ENCODE peak calls at places on chromosomes 3 and 15, in eight cellular contexts. Q, B, S, L, K, I, Y and U are unnamed samples.

GRCh38 chr3:87426916-87427315 is 150.5 kb upstream of the POU1F1 start:
- DNase-seq in L (no peak), Q (no peak), Y (no peak), B (no peak), K (no peak), I (no peak), S (no peak), U (no peak)

GRCh38 chr3:24704496-24704895 is 209.8 kb upstream of the THRB start:
- DNase-seq in K (no peak), S (peak), B (no peak), Q (no peak), L (no peak), I (no peak), Y (no peak), U (no peak)

GRCh38 chr3:140595295-140595694 is 82.6 kb upstream of the TRIM42 start:
- DNase-seq in K (no peak), B (no peak), I (no peak), S (no peak), Y (no peak), L (no peak), Q (no peak), U (no peak)

GRCh38 chr15:41838400-41838897 is at the start of gene PLA2G4B:
- DNase-seq in K (no peak), Q (peak), I (no peak), S (no peak), B (no peak), Y (no peak), L (peak), U (no peak)

GRCh38 chr3:147775411-147775810 is 366.2 kb downstream of the ZIC1 start:
- DNase-seq in L (no peak), S (no peak), Y (no peak), Q (no peak), K (no peak), B (no peak), I (no peak), U (no peak)

GRCh38 chr15:68176601-68177000 is 28.5 kb downstream of the CALML4 start:
- DNase-seq in S (no peak), Y (no peak), B (no peak), I (no peak), Q (no peak), K (no peak), L (no peak), U (no peak)

GRCh38 chr3:168616901-168617300 is 521.2 kb upstream of the GOLIM4 start:
- DNase-seq in Q (no peak), Y (no peak), I (no peak), L (no peak), K (no peak), B (no peak), S (no peak), U (no peak)

GRCh38 chr3:33317963-33318708 is 40.9 kb downstream of the FBXL2 start:
- DNase-seq in Q (no peak), K (no peak), S (no peak), I (no peak), L (no peak), B (no peak), Y (no peak), U (no peak)

GRCh38 chr15:69782809-69783208 is 314.9 kb downstream of the TLE3 start:
- DNase-seq in B (no peak), L (no peak), S (no peak), I (no peak), Y (no peak), K (no peak), Q (peak), U (peak)

GRCh38 chr3:76824658-76825310 is 215.1 kb upstream of the ROBO2 start:
- DNase-seq in B (no peak), Q (no peak), S (peak), L (no peak), K (no peak), Y (no peak), I (no peak), U (no peak)

GRCh38 chr15:70853270-70853854 is 595 bp downstream of the LARP6 start:
- DNase-seq in L (no peak), Y (no peak), S (no peak), B (peak), K (no peak), Q (no peak), I (peak), U (no peak)

GRCh38 chr3:69930564-69930963 is 69.0 kb upstream of the SAMMSON start:
- DNase-seq in Q (no peak), I (no peak), L (no peak), S (no peak), K (no peak), B (no peak), Y (peak), U (no peak)

GRCh38 chr15:32733276-32733675 is 15.5 kb downstream of the GREM1 start:
- DNase-seq in L (no peak), S (no peak), B (no peak), I (no peak), Y (no peak), Q (no peak), K (no peak), U (no peak)

GRCh38 chr15:79451361-79451999 is 19.3 kb downstream of the MINAR1 start:
- DNase-seq in Y (no peak), S (no peak), Q (no peak), K (no peak), L (no peak), I (no peak), B (no peak), U (no peak)

GRCh38 chr3:159418571-159419526 is 569.8 kb upstream of the IL12A start:
- DNase-seq in I (no peak), L (no peak), S (peak), Q (no peak), K (peak), Y (no peak), B (no peak), U (no peak)

GRCh38 chr15:101100118-101100517 is 151.7 kb downstream of the CHSY1 start:
- DNase-seq in Y (no peak), S (no peak), I (no peak), K (no peak), Q (no peak), B (no peak), L (no peak), U (no peak)

GRCh38 chr15:88742161-88742560 is 61.1 kb upstream of the ACAN start:
- DNase-seq in Y (no peak), S (no peak), I (no peak), L (no peak), B (no peak), Q (no peak), K (no peak), U (no peak)

GRCh38 chr15:101646652-101647051 is 5.5 kb downstream of the TM2D3 start:
- DNase-seq in S (no peak), Y (no peak), B (no peak), L (no peak), K (no peak), Q (no peak), I (no peak), U (no peak)

GRCh38 chr3:161221881-161222600 is 930 bp downstream of the NMD3 start:
- DNase-seq in Q (no peak), L (no peak), K (no peak), Y (no peak), S (no peak), I (no peak), B (no peak), U (no peak)

GRCh38 chr15:85475317-85475701 is 94.9 kb downstream of the AKAP13 start:
- DNase-seq in L (no peak), Q (no peak), I (no peak), K (no peak), B (no peak), Y (no peak), S (no peak), U (no peak)

GRCh38 chr3:121529308-121529707 is 16.5 kb downstream of the POLQ start:
- DNase-seq in I (no peak), S (no peak), Y (no peak), K (no peak), L (no peak), B (no peak), Q (no peak), U (no peak)

GRCh38 chr3:111859974-111860859 is 1.2 kb downstream of the PHLDB2 start:
- DNase-seq in K (no peak), S (no peak), I (peak), Q (peak), B (peak), L (peak), Y (peak), U (peak)
- TF ChIP-seq CTCF in K (peak), S (peak), I (no peak), Q (no peak), B (no peak), L (peak), Y (peak), U (no peak)

GRCh38 chr3:52197842-52198625 is at the start of gene ALAS1:
- DNase-seq in L (peak), I (peak), K (peak), B (peak), Q (peak), Y (peak), S (peak), U (peak)
- TF ChIP-seq CTCF in L (no peak), I (peak), K (no peak), B (no peak), Q (no peak), Y (no peak), S (no peak), U (peak)

GRCh38 chr3:170038434-170039110 is 777 bp downstream of the GPR160 start:
- DNase-seq in K (no peak), L (no peak), S (no peak), B (peak), Y (no peak), I (peak), Q (peak), U (peak)
- TF ChIP-seq CTCF in K (no peak), L (peak), S (peak), B (peak), Y (no peak), I (no peak), Q (no peak), U (no peak)

GRCh38 chr3:123375014-123375940 is 73.6 kb downstream of the ADCY5 start:
- DNase-seq in K (no peak), S (no peak), Y (no peak), L (peak), I (no peak), B (peak), Q (no peak), U (no peak)
- TF ChIP-seq CTCF in K (no peak), S (no peak), Y (no peak), L (no peak), I (no peak), B (no peak), Q (no peak), U (peak)

DNA sequence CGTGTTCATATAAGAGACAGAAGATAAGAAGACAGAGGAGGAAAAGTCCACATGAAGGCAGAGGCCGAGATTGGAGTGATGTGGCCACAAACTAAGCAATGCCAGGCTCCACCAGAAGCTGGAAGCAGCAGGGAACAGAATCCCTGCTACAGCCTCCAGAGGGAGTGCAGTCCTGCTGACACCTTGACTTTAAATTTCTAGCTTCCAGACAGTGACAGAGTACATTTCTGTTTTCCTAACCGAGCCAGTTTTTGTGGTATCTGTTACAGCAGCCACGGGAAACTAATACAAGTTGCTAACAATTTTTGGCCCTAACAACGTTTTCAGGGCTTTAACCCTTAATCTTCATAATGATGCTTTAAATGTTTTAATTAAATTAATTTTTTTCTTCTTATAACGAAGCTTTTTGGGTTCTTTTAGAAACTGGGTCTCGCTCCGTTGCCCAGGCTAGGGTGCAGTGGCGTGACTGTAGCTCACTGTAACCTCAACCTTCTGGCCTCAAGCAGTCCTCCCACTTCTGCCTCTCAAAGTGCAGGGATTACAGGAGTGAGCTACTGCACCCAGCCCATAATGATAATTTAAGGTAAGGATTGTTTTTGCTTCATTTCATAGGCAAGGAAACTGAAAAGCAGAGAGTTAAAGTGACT is 202.3 kb upstream of the PROK2 start:
- DNase-seq in I (no peak), Y (no peak), K (no peak), L (no peak), Q (no peak), S (no peak), B (peak), U (no peak)
- TF ChIP-seq CTCF in I (no peak), Y (peak), K (peak), L (no peak), Q (no peak), S (peak), B (no peak), U (peak)